ENCODE peak calls at places on chromosomes 2 and 18, in four cellular contexts. O, Y, R and H are unnamed samples.

GRCh38 chr2:36360063-36360462 is 4.5 kb downstream of the CRIM1 start:
- DNase-seq in O (no peak), Y (no peak), R (no peak), H (no peak)

GRCh38 chr2:52717836-52718235 is 1049.8 kb upstream of the CHAC2 start:
- DNase-seq in O (no peak), R (no peak), Y (no peak), H (no peak)

GRCh38 chr2:240648650-240649275 is 23.5 kb downstream of the GPR35 start:
- DNase-seq in O (no peak), R (no peak), Y (no peak), H (no peak)

GRCh38 chr2:111707700-111708099 is 176.3 kb downstream of the ANAPC1 start:
- DNase-seq in Y (no peak), O (no peak), R (no peak), H (no peak)

GRCh38 chr2:68839260-68839833 is 31.9 kb downstream of the BMP10 start:
- DNase-seq in R (peak; percentile 19), Y (no peak), O (peak; percentile 11), H (no peak)

GRCh38 chr18:57775937-57776336 is 27.2 kb downstream of the ATP8B1 start:
- DNase-seq in Y (no peak), O (peak; percentile 83), R (no peak), H (no peak)

GRCh38 chr2:27316655-27317412 is 6.1 kb downstream of the MPV17 start:
- DNase-seq in R (no peak), Y (no peak), O (peak; percentile 72), H (no peak)

GRCh38 chr2:29398384-29399237 is 283.4 kb downstream of the CLIP4 start:
- DNase-seq in Y (no peak), O (peak; percentile 8), R (no peak), H (no peak)

GRCh38 chr2:201396595-201396994 is 39.5 kb upstream of the FLACC1 start:
- DNase-seq in R (no peak), O (no peak), Y (no peak), H (no peak)

GRCh38 chr2:113218283-113219091 is 44.7 kb downstream of the PSD4 start:
- DNase-seq in Y (peak; percentile 93), O (peak; percentile 77), R (no peak), H (no peak)

GRCh38 chr2:15733867-15734765 is 142.4 kb downstream of the DDX1 start:
- DNase-seq in R (peak; percentile 26), O (peak; percentile 36), Y (peak; percentile 28), H (no peak)

GRCh38 chr2:221533299-221533698 is 38.8 kb downstream of the EPHA4 start:
- DNase-seq in O (peak; percentile 47), Y (no peak), R (no peak), H (no peak)

GRCh38 chr2:174083843-174084458 is 118.8 kb upstream of the SP3 start:
- DNase-seq in O (no peak), Y (no peak), R (no peak), H (no peak)

GRCh38 chr2:206064077-206064476 is 21.9 kb downstream of the INO80D start:
- DNase-seq in Y (no peak), R (no peak), O (no peak), H (no peak)

GRCh38 chr2:186827426-186827825 is 21.5 kb downstream of the ZSWIM2 start:
- DNase-seq in R (no peak), O (peak; percentile 37), Y (no peak), H (no peak)

GRCh38 chr2:45874324-45874723 is 222.8 kb downstream of the PRKCE start:
- DNase-seq in R (no peak), Y (no peak), O (peak; percentile 48), H (no peak)

GRCh38 chr2:182509-183122 is 81.2 kb downstream of the SH3YL1 start:
- DNase-seq in O (peak; percentile 16), R (no peak), Y (no peak), H (no peak)